ENCODE peak calls at places on chromosomes 4 and X, in ten cellular contexts. Y is stomach; O is lower lobe of right lung; M is naive thymus-derived CD4-positive, alpha-beta T cell; Q is transverse colon; N is left ventricle myocardium inferior; V is neuronal stem cell; F is brain microvascular endothelial cell; K is tibial artery; L is CD4-positive, alpha-beta T cell. T is an unnamed sample.

GRCh38 chrX:8939344-8939743 is 94.6 kb downstream of the FAM9B start:
- DNase-seq in Y (no peak), O (no peak), M (no peak), Q (no peak), N (no peak), V (no peak), F (no peak), K (no peak), L (no peak), T (no peak)

GRCh38 chr4:111959202-111959601 is 186.1 kb upstream of the FAM241A start:
- DNase-seq in Y (no peak), O (no peak), M (no peak), Q (no peak), N (no peak), V (no peak), F (peak; percentile 51), K (no peak), L (no peak), T (no peak)

GRCh38 chr4:122827899-122828601 is 1.4 kb downstream of the FGF2 start:
- DNase-seq in Y (no peak), O (no peak), M (no peak), Q (peak; percentile 37), N (no peak), V (peak; percentile 58), F (peak; percentile 42), K (peak; percentile 64), L (peak; percentile 4), T (no peak)

GRCh38 chr4:47187608-47188007 is 156.2 kb downstream of the GABRB1 start:
- DNase-seq in Y (no peak), O (no peak), M (no peak), Q (no peak), N (no peak), V (no peak), F (no peak), K (no peak), L (no peak), T (no peak)

GRCh38 chrX:134821901-134822300 is 163.6 kb upstream of the PLAC1 start:
- DNase-seq in Y (no peak), O (no peak), M (no peak), Q (no peak), N (no peak), V (no peak), F (no peak), K (no peak), L (no peak), T (no peak)

GRCh38 chrX:1321689-1322088 is 14.9 kb upstream of the IL3RA start:
- DNase-seq in Y (no peak), O (no peak), M (no peak), Q (no peak), N (no peak), V (no peak), F (no peak), K (no peak), L (no peak), T (no peak)

GRCh38 chr4:128958194-128958593 is 135.1 kb downstream of the SCLT1 start:
- DNase-seq in Y (no peak), O (no peak), M (no peak), Q (no peak), N (no peak), V (no peak), F (no peak), K (no peak), L (no peak), T (no peak)

GRCh38 chr4:1333256-1333655 is 13.8 kb upstream of the UVSSA start:
- DNase-seq in Y (no peak), O (peak; percentile 49), M (no peak), Q (no peak), N (no peak), V (no peak), F (no peak), K (no peak), L (no peak), T (no peak)

GRCh38 chrX:47191331-47191730 is 2.3 kb upstream of the UBA1 start:
- DNase-seq in Y (peak; percentile 47), O (no peak), M (no peak), Q (peak; percentile 51), N (no peak), V (no peak), F (no peak), K (peak; percentile 24), L (peak; percentile 41), T (no peak)

GRCh38 chr4:103994059-103994458 is 274.3 kb upstream of the TACR3 start:
- DNase-seq in Y (no peak), O (no peak), M (no peak), Q (no peak), N (no peak), V (no peak), F (no peak), K (no peak), L (no peak), T (no peak)

GRCh38 chr4:72112514-72113156 is 80.8 kb downstream of the NPFFR2 start:
- DNase-seq in Y (no peak), O (no peak), M (no peak), Q (no peak), N (no peak), V (no peak), F (peak; percentile 80), K (no peak), L (no peak), T (no peak)

GRCh38 chrX:129908636-129909035 is 2.7 kb downstream of the UTP14A start:
- DNase-seq in Y (no peak), O (no peak), M (no peak), Q (no peak), N (no peak), V (no peak), F (no peak), K (no peak), L (no peak), T (no peak)

GRCh38 chrX:123773258-123773978 is 40.6 kb upstream of the THOC2 start:
- DNase-seq in Y (no peak), O (no peak), M (no peak), Q (no peak), N (no peak), V (no peak), F (no peak), K (no peak), L (no peak), T (no peak)

GRCh38 chr4:141180991-141181760 is 39.5 kb upstream of the ZNF330 start:
- DNase-seq in Y (no peak), O (no peak), M (no peak), Q (no peak), N (no peak), V (no peak), F (no peak), K (no peak), L (no peak), T (no peak)

DNA sequence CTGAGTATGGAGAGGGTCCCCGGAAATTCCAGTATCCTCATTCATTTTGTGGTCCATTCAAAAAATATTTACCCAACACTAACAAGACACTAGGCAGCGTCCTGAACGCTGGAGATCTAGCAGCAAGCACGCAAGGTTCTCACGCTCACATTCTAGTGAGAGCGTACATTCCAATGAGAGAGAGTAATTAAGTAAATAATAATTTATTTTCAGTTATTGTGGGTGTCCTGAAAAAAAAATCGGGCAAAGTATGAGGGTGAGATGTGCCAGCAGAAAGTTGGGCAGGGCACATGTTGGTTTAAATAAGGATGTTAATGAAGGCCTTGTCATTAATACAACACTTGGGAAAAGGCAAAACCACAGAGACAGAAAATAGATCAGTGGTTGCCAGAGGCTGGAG is 4.0 kb upstream of the TMEM156 start:
- DNase-seq in Y (no peak), O (no peak), M (no peak), Q (no peak), N (no peak), V (no peak), F (peak; percentile 95), K (no peak), L (no peak), T (no peak)
- H3K27ac ChIP-seq in Y (no peak overlapping the region), O (no peak overlapping the region), M (no peak overlapping the region), Q (no peak overlapping the region), N (no peak overlapping the region), V (no peak overlapping the region), F (peak overlapping the region; percentile 90), K (no peak overlapping the region), L (no peak overlapping the region), T (no peak overlapping the region)

DNA sequence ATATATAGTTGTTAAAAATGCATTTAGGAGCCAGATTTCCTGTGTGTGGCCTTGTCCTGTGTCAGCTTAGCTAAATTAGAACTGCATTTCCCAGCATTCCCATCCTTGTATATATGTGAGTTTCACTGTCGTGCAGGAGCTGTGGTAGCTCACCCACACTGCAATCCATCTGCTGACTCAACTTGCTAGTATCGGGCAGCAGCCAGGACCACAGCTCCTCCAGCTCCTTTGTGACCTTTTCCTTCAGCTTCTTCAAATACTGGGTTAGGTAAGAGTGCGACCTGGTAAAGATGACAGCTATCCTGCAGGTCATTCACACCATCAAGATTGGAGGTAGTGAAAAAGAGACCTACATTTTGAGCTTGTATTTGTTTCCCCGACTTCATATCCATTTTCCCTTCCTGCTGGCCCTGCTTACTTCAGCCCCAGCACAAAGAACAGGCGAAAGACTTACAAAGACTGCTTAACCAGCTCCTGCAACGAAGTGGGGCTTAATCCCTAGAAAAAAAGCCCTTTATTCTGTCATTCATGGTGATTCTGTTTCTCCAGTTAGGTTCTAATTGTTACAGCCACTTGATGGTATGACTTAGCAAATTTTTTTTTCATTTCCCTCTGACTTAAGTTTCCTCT is 11.4 kb downstream of the ASIC5 start:
- DNase-seq in Y (no peak), O (no peak), M (no peak), Q (no peak), N (no peak), V (peak; percentile 46), F (peak; percentile 53), K (no peak), L (no peak), T (no peak)
- H3K27ac ChIP-seq in Y (no peak overlapping the region), O (no peak overlapping the region), M (no peak overlapping the region), Q (no peak overlapping the region), N (no peak overlapping the region), V (peak overlapping the region; percentile 80), F (no peak overlapping the region), K (no peak overlapping the region), L (no peak overlapping the region), T (no peak overlapping the region)

DNA sequence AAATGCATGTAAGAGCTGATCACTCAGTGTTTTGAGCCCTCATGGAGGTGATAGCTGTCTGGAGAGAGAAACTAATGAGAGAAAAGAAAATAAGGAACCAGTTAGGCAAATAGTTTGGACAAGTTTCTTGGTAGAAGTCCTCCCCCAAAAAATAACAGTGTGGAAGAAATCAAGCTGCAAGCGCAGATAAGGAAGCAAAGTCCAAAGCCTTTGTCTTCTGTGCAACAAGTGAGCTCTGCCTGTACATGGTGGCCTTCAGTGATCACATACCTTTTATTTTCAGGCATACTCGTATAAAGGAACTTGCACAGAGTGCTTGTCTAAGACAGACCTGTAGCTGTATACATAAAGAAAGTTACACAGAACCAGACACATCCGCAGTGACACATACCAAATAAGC is 2.5 kb upstream of the UGT2A3 start:
- DNase-seq in Y (no peak), O (no peak), M (no peak), Q (no peak), N (no peak), V (no peak), F (no peak), K (no peak), L (no peak), T (no peak)
- H3K27ac ChIP-seq in Y (no peak overlapping the region), O (no peak overlapping the region), M (no peak overlapping the region), Q (no peak overlapping the region), N (no peak overlapping the region), V (no peak overlapping the region), F (no peak overlapping the region), K (no peak overlapping the region), L (no peak overlapping the region), T (no peak overlapping the region)

DNA sequence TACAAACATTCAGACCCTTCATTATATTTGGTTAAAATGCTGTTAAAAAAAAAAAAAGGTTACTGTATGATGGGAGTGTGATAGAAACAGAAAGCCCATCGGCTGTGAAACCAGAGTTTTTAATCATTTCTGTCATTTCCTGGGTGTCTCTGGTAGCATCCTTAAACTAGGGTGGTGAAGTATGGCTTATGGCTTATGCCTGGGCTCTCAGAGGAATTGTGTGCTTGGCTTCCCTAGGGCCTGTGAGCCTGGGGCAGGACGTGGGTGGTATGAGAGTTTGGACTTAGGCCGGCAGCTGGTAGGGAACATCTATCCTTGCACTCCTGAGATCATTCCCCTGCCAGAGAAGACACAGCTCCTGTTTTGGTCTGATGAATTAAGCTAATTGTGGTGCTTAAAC is 52.2 kb downstream of the DCUN1D4 start:
- DNase-seq in Y (no peak), O (no peak), M (no peak), Q (no peak), N (no peak), V (no peak), F (no peak), K (no peak), L (no peak), T (no peak)
- H3K27ac ChIP-seq in Y (no peak overlapping the region), O (no peak overlapping the region), M (no peak overlapping the region), Q (no peak overlapping the region), N (no peak overlapping the region), V (peak overlapping the region; percentile 49), F (no peak overlapping the region), K (no peak overlapping the region), L (no peak overlapping the region), T (peak overlapping the region; percentile 30)

T was measured in esophagus squamous epithelium.